ENCODE peak calls at places on chromosomes 4 and X, in eight cellular contexts. A, U, H, J, E, S, Q and T are unnamed samples.

GRCh38 chr4:113636438-113636818 is 125.1 kb downstream of the CAMK2D start:
- DNase-seq in J (peak), E (no peak), Q (no peak), S (no peak), A (no peak), H (peak), U (no peak), T (no peak)

GRCh38 chrX:19791562-19791961 is 95.8 kb downstream of the SH3KBP1 start:
- DNase-seq in E (no peak), J (no peak), S (peak), U (no peak), A (no peak), Q (no peak), H (no peak), T (no peak)

GRCh38 chr4:169005453-169006099 is 4.5 kb downstream of the CBR4 start:
- DNase-seq in E (peak), J (no peak), S (no peak), H (no peak), A (no peak), U (no peak), Q (no peak), T (no peak)

GRCh38 chrX:131728295-131729145 is 184.6 kb downstream of the OR13H1 start:
- DNase-seq in E (no peak), J (no peak), S (no peak), U (peak), A (no peak), H (peak), Q (no peak), T (no peak)

GRCh38 chr4:538542-539142 is 37.5 kb downstream of the TMEM271 start:
- DNase-seq in Q (no peak), E (no peak), A (no peak), U (no peak), J (no peak), H (no peak), S (no peak), T (no peak)

GRCh38 chrX:101485212-101486064 is at the start of gene ARMCX4:
- DNase-seq in A (no peak), J (no peak), H (peak), U (peak), E (peak), Q (peak), S (peak), T (peak)

GRCh38 chr4:44928062-44928380 is 201.7 kb upstream of the GNPDA2 start:
- DNase-seq in J (no peak), E (peak), Q (no peak), H (no peak), A (no peak), U (no peak), S (no peak), T (no peak)

GRCh38 chr4:168631241-168632151 is 134.6 kb downstream of the PALLD start:
- DNase-seq in E (no peak), Q (no peak), A (no peak), J (no peak), S (peak), H (no peak), U (peak), T (no peak)

GRCh38 chrX:153459976-153460375 is 10.4 kb downstream of the HAUS7 start:
- DNase-seq in H (no peak), A (peak), S (peak), E (no peak), U (no peak), J (peak), Q (no peak), T (no peak)

GRCh38 chrX:40411350-40412111 is 169.2 kb upstream of the ATP6AP2 start:
- DNase-seq in S (no peak), A (no peak), H (no peak), Q (no peak), J (no peak), E (no peak), U (no peak), T (no peak)

GRCh38 chrX:154401918-154402621 is 3.9 kb downstream of the RPL10 start:
- DNase-seq in U (no peak), H (no peak), A (no peak), Q (no peak), E (no peak), S (no peak), J (no peak), T (no peak)

GRCh38 chr4:8838911-8839431 is 32.7 kb downstream of the HMX1 start:
- DNase-seq in S (no peak), H (no peak), Q (no peak), E (no peak), J (no peak), U (peak), A (no peak), T (no peak)

GRCh38 chr4:8702516-8703400 is 110.2 kb downstream of the CPZ start:
- DNase-seq in J (no peak), E (no peak), H (no peak), A (no peak), S (no peak), Q (no peak), U (peak), T (no peak)

GRCh38 chr4:113057891-113058290 is 8.4 kb downstream of the ANK2 start:
- DNase-seq in S (no peak), E (no peak), H (no peak), A (no peak), Q (no peak), U (no peak), J (peak), T (no peak)

GRCh38 chr4:109410776-109411175 is 22.8 kb upstream of the SEC24B start:
- DNase-seq in U (no peak), E (no peak), Q (no peak), J (no peak), S (no peak), A (no peak), H (no peak), T (no peak)

GRCh38 chr4:135365065-135365464 is 1163.5 kb upstream of the PABPC4L start:
- DNase-seq in S (no peak), E (no peak), H (no peak), U (no peak), J (peak), A (no peak), Q (no peak), T (no peak)

GRCh38 chr4:145618210-145618911 is 824 bp upstream of the MMAA start:
- DNase-seq in H (peak), E (peak), S (peak), U (no peak), Q (peak), A (no peak), J (no peak), T (no peak)

GRCh38 chr4:56323386-56323785 is 63.9 kb downstream of the AASDH start:
- DNase-seq in Q (no peak), E (no peak), S (no peak), A (no peak), J (no peak), U (no peak), H (no peak), T (no peak)

GRCh38 chrX:153784325-153784967 is 3.6 kb downstream of the SRPK3 start:
- DNase-seq in A (no peak), H (no peak), Q (no peak), J (no peak), S (no peak), U (no peak), E (no peak), T (no peak)

GRCh38 chr4:39450618-39451017 is 8.1 kb downstream of the RPL9 start:
- DNase-seq in H (no peak), Q (no peak), E (peak), J (no peak), U (no peak), A (no peak), S (no peak), T (no peak)